ENCODE peak calls at places on chromosomes 4 and X, in six cellular contexts. T is neuronal stem cell; O is A549; P is uterus; G is GM23248; I is CD8-positive, alpha-beta memory T cell. Y is an unnamed sample.

GRCh38 chr4:159002950-159003349 is 99.9 kb upstream of the RAPGEF2 start:
- DNase-seq in T (no peak), O (no peak), P (no peak), G (peak; percentile 20), I (no peak), Y (no peak)

GRCh38 chr4:159549092-159549491 is 446.2 kb downstream of the RAPGEF2 start:
- DNase-seq in T (no peak), O (no peak), P (no peak), G (peak; percentile 67), I (no peak), Y (no peak)

GRCh38 chr4:121842862-121843261 is 19.2 kb upstream of the CCNA2 start:
- DNase-seq in T (no peak), O (no peak), P (no peak), G (no peak), I (no peak), Y (no peak)

GRCh38 chr4:93605163-93605562 is 223.4 kb upstream of the ATOH1 start:
- DNase-seq in T (no peak), O (no peak), P (no peak), G (no peak), I (no peak), Y (no peak)

GRCh38 chr4:122747883-122748282 is 15.4 kb downstream of the BBS12 start:
- DNase-seq in T (no peak), O (no peak), P (no peak), G (peak; percentile 94), I (no peak), Y (peak; percentile 47)

GRCh38 chr4:98828801-98829200 is 100.1 kb downstream of the EIF4E start:
- DNase-seq in T (no peak), O (no peak), P (no peak), G (peak; percentile 7), I (peak; percentile 5), Y (no peak)

GRCh38 chr4:184503869-184504300 is 29.5 kb upstream of the IRF2 start:
- DNase-seq in T (no peak), O (no peak), P (no peak), G (peak; percentile 78), I (peak; percentile 11), Y (no peak)

GRCh38 chr4:44727471-44727870 is 1.1 kb upstream of the GNPDA2 start:
- DNase-seq in T (no peak), O (no peak), P (no peak), G (no peak), I (no peak), Y (no peak)

GRCh38 chr4:3773552-3774001 is 7.4 kb downstream of the ADRA2C start:
- DNase-seq in T (no peak), O (no peak), P (no peak), G (no peak), I (no peak), Y (no peak)

GRCh38 chrX:134971926-134972325 is 18.9 kb upstream of the SMIM10 start:
- DNase-seq in T (no peak), O (no peak), P (no peak), G (peak; percentile 2), I (no peak), Y (no peak)

GRCh38 chr4:115113382-115114106 is at the start of gene NDST4:
- DNase-seq in T (peak; percentile 79), O (no peak), P (no peak), G (peak; percentile 54), I (no peak), Y (peak; percentile 4)

GRCh38 chr4:130901321-130901720 is 1805.4 kb downstream of the C4orf33 start:
- DNase-seq in T (no peak), O (no peak), P (no peak), G (no peak), I (no peak), Y (no peak)

GRCh38 chr4:8160233-8160560 is 1.6 kb upstream of the ABLIM2 start:
- DNase-seq in T (no peak), O (no peak), P (no peak), G (no peak), I (no peak), Y (no peak)

GRCh38 chrX:21711848-21712197 is 46.1 kb downstream of the SMPX start:
- DNase-seq in T (no peak), O (no peak), P (no peak), G (peak; percentile 8), I (no peak), Y (no peak)

GRCh38 chrX:12390301-12390700 is 252.0 kb downstream of the FRMPD4 start:
- DNase-seq in T (no peak), O (no peak), P (no peak), G (peak; percentile 2), I (no peak), Y (no peak)

GRCh38 chrX:149871940-149872339 is 9.0 kb upstream of the MAGEA8 start:
- DNase-seq in T (no peak), O (no peak), P (no peak), G (peak; percentile 1), I (peak; percentile 50), Y (peak; percentile 25)

GRCh38 chr4:48139688-48140087 is 5.6 kb upstream of the TXK start:
- DNase-seq in T (no peak), O (no peak), P (no peak), G (peak; percentile 45), I (no peak), Y (no peak)

GRCh38 chr4:26900765-26901164 is 40.1 kb downstream of the STIM2 start:
- DNase-seq in T (no peak), O (no peak), P (no peak), G (no peak), I (no peak), Y (no peak)

GRCh38 chr4:26905172-26905571 is 44.5 kb downstream of the STIM2 start:
- DNase-seq in T (no peak), O (no peak), P (no peak), G (no peak), I (no peak), Y (no peak)

GRCh38 chr4:26896636-26897035 is 36.0 kb downstream of the STIM2 start:
- DNase-seq in T (no peak), O (no peak), P (no peak), G (peak; percentile 4), I (no peak), Y (no peak)

DNA sequence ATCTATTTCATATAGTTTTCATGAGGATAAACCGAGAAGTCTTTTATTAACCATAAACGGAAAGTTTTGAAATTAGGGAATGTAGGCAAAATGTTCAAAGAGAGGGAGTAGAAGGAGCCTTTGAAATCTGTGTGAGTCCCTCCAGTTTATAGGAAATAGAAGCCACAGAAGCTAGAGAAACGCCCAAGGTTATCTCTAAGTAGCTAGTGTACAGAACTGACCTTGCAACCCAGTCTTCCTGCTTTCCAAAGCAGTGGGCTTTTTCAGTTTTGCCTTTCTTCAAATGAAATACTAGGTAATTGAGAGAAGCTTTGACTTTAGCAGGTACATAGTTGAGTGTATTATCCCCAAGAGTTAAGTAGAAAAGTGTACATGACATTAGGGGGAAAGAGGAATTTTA is 39.4 kb downstream of the STIM2 start:
- DNase-seq in T (no peak), O (no peak), P (no peak), G (no peak), I (no peak), Y (no peak)
- H3K27ac ChIP-seq in T (no peak overlapping the region), O (no peak overlapping the region), P (no peak overlapping the region), G (no peak overlapping the region), I (no peak overlapping the region), Y (no peak overlapping the region)

DNA sequence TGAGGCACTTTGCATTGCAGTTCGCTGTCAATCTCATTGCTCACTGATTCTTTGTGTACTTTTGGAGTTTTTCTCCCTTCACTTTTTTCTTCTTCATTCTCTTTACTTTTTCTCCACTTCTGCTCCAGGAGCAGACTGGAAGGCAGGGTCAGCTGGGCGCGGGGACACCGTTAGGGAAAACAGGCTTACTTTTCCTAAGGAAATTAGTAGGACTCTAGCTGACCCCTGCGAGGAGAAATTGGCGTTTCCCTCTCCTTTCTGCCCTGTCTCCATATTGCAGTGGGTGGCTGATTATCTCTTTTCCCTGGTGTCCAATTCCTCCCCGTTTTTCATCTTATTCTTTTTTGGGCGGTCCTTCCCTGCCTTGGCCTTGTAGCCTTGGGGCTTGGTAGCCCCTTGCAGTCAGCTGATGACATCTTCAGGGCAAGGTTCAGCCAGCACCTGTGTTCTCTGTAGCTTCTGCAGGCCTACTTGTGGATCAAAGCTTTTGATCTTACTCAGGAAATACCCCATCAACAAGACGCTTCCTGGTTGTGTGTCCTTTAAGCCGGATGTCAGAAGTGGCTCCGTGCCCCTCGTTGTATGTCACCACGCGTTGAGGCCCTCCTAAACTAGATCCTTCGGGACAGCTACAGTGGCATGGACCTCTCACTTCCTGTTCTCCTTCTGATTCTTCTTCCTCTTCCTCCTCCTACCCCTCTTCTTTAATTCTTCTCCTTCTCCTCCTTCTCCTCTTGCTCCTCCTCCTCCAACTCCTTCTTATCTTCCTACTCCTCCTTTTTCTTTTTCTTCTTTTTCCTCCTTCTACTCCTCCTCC is 36.1 kb downstream of the NBDY start:
- DNase-seq in T (no peak), O (no peak), P (no peak), G (no peak), I (peak; percentile 44), Y (no peak)
- H3K4me3 ChIP-seq in T (no peak overlapping the region), O (no peak overlapping the region), P (no peak overlapping the region), G (no peak overlapping the region), I (peak overlapping the region; percentile 45), Y (no peak overlapping the region)

DNA sequence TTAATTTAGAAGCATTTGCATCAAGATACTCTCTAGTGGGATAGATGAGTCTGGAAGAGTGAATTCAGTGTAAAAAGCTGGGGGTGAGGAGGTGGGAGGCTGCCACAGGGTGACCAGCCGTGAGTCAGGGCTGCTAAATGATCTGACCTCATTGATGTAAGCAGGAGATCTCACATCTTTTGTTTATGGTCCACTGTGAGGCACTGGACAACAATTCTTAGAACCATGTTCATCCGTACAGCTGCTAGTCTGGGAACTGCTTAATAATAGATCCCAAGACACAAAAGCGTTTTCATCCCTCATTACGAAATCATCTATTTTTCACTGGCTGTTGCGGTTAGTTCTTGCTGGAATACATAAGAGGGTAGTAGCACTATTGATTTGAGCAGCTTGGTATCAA is 14.1 kb downstream of the KLF3 start:
- DNase-seq in T (no peak), O (no peak), P (no peak), G (peak; percentile 97), I (no peak), Y (peak; percentile 58)
- H3K4me1 ChIP-seq in T (peaks cover 34% of the 10 kb centered on the region), O (peaks cover 31% of the 10 kb centered on the region), P (peaks cover 27% of the 10 kb centered on the region), G (peaks cover 66% of the 10 kb centered on the region), I (peaks cover 80% of the 10 kb centered on the region), Y (peaks cover 46% of the 10 kb centered on the region)

DNA sequence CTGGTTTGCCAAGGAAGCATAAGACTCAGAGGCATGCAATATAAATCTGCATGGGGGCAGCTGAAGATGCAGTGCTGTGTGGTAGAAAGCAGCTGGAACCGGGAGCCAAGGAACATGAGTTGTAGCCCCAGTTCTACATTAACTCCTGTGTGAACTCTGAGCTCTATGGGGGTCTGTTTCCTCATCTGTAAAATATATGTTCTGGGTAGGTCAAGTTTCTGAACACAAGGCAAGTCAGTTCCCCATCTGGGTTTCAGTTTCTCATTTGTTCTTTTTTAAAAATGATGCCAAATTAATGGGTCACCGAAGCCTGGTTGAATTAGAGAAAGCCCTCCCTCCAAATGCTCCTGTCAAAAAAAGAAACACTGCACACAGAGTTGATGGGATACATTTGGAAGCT is 24.1 kb downstream of the UNC5C start:
- DNase-seq in T (no peak), O (no peak), P (no peak), G (no peak), I (no peak), Y (no peak)
- H3K27ac ChIP-seq in T (no peak overlapping the region), O (no peak overlapping the region), P (no peak overlapping the region), G (no peak overlapping the region), I (no peak overlapping the region), Y (no peak overlapping the region)

GRCh38 chrX:115650449-115650848 is 89.5 kb downstream of the PLS3 start:
- DNase-seq in T (no peak), O (no peak), P (no peak), G (peak; percentile 21), I (no peak), Y (no peak)
- H3K4me3 ChIP-seq in T (no peak overlapping the region), O (no peak overlapping the region), P (no peak overlapping the region), G (no peak overlapping the region), I (no peak overlapping the region), Y (no peak overlapping the region)

Y was measured in SJSA1.